ENCODE peak calls at places on chromosomes 1 and 21, in ten cellular contexts. Z, G, M, X, O, Q, R, T, D and I are unnamed samples. For H3K9me3, the result is how much of the 10 kb centered on the place peaks cover.

GRCh38 chr1:11059166-11059989 is 440 bp downstream of the SRM start:
- DNase-seq in Z (peak), M (no peak), R (peak), O (no peak), G (no peak), X (no peak), D (no peak), T (no peak), Q (no peak), I (peak)

GRCh38 chr1:98323906-98324358 is 337.6 kb upstream of the SNX7 start:
- DNase-seq in D (peak), T (peak), Q (no peak), G (peak), M (no peak), Z (no peak), R (peak), X (peak), O (no peak), I (peak)

GRCh38 chr1:220595179-220595578 is 67.2 kb downstream of the MARK1 start:
- DNase-seq in Z (no peak), D (no peak), T (no peak), R (no peak), G (no peak), O (no peak), M (no peak), X (no peak), Q (no peak), I (no peak)

GRCh38 chr1:27690205-27690604 is 18.2 kb upstream of the IFI6 start:
- DNase-seq in Z (no peak), D (no peak), M (no peak), O (no peak), T (no peak), Q (no peak), G (no peak), R (no peak), X (no peak), I (no peak)

GRCh38 chr1:108051625-108052382 is 86.8 kb upstream of the VAV3 start:
- DNase-seq in M (no peak), X (peak), D (no peak), T (no peak), Z (no peak), G (no peak), O (no peak), Q (no peak), R (no peak), I (no peak)

GRCh38 chr1:226711976-226712778 is 26.9 kb downstream of the ITPKB start:
- DNase-seq in O (no peak), D (no peak), T (no peak), X (no peak), M (peak), G (no peak), Z (no peak), Q (peak), R (no peak), I (no peak)

GRCh38 chr1:227924838-227925574 is 22.7 kb downstream of the WNT9A start:
- DNase-seq in Q (no peak), M (no peak), T (no peak), Z (peak), X (no peak), D (peak), G (no peak), O (no peak), R (no peak), I (peak)

GRCh38 chr21:25449950-25450349 is 157.3 kb downstream of the MRPL39 start:
- DNase-seq in D (no peak), M (no peak), R (no peak), T (no peak), Q (no peak), X (no peak), Z (no peak), G (no peak), O (no peak), I (no peak)

GRCh38 chr1:8661185-8662110 is 156.0 kb downstream of the RERE start:
- DNase-seq in D (peak), M (no peak), Z (no peak), O (no peak), Q (no peak), T (no peak), R (peak), X (peak), G (peak), I (no peak)

GRCh38 chr1:109091196-109092193 is 931 bp downstream of the TMEM167B start:
- DNase-seq in X (peak), T (no peak), D (no peak), O (no peak), Z (no peak), Q (no peak), R (peak), G (no peak), M (no peak), I (no peak)

GRCh38 chr1:231057410-231057809 is 17.4 kb upstream of the FAM89A start:
- DNase-seq in M (no peak), X (no peak), G (no peak), Z (no peak), O (no peak), D (no peak), T (no peak), Q (no peak), R (no peak), I (no peak)

GRCh38 chr1:5814046-5814619 is 178.1 kb downstream of the NPHP4 start:
- DNase-seq in Z (peak), D (no peak), R (no peak), Q (no peak), O (no peak), X (no peak), T (no peak), G (no peak), M (no peak), I (no peak)

GRCh38 chr1:46370214-46370633 is 23.9 kb upstream of the FAAH start:
- DNase-seq in Q (no peak), D (no peak), T (no peak), Z (no peak), G (no peak), R (no peak), X (no peak), M (no peak), O (no peak), I (no peak)

GRCh38 chr1:220761688-220762427 is 13.7 kb downstream of the MTARC2 start:
- DNase-seq in O (no peak), G (no peak), D (no peak), M (no peak), T (no peak), R (no peak), X (no peak), Q (no peak), Z (no peak), I (no peak)

GRCh38 chr1:225498539-225499135 is 70.8 kb upstream of the LBR start:
- DNase-seq in R (no peak), D (no peak), Z (no peak), T (no peak), Q (no peak), G (no peak), X (no peak), M (no peak), O (no peak), I (no peak)

GRCh38 chr1:161182214-161182613 is 4.9 kb upstream of the B4GALT3 start:
- DNase-seq in Q (peak), M (peak), T (peak), O (no peak), G (no peak), Z (peak), D (peak), X (no peak), R (no peak), I (no peak)

GRCh38 chr1:3928622-3929021 is 28.6 kb upstream of the C1orf174 start:
- DNase-seq in Q (no peak), X (no peak), T (no peak), R (no peak), M (no peak), O (no peak), G (no peak), Z (no peak), D (no peak), I (no peak)

GRCh38 chr1:8794605-8795004 is 22.8 kb downstream of the RERE start:
- DNase-seq in G (no peak), T (no peak), M (no peak), Q (no peak), D (no peak), X (no peak), Z (no peak), R (no peak), O (no peak), I (no peak)

GRCh38 chr1:34657266-34657665 is 97.6 kb upstream of the GJB5 start:
- DNase-seq in Q (no peak), R (no peak), X (no peak), Z (no peak), G (no peak), T (no peak), O (no peak), D (no peak), M (no peak), I (no peak)

GRCh38 chr1:104636581-104636980 is 886.9 kb downstream of the AMY1C start:
- DNase-seq in M (no peak), Z (no peak), O (no peak), R (no peak), G (no peak), D (no peak), X (no peak), T (no peak), Q (no peak), I (no peak)

GRCh38 chr21:14589855-14590563 is 43.9 kb upstream of the SAMSN1 start:
- DNase-seq in Q (no peak), T (no peak), R (no peak), G (no peak), Z (no peak), M (no peak), O (no peak), X (no peak), D (no peak), I (no peak)

GRCh38 chr1:241589524-241589923 is 50.6 kb downstream of the CHML start:
- DNase-seq in Q (no peak), Z (no peak), R (no peak), O (no peak), G (no peak), X (no peak), D (no peak), T (no peak), M (no peak), I (no peak)

GRCh38 chr1:7447093-7447492 is 324.0 kb upstream of the VAMP3 start:
- DNase-seq in Z (no peak), Q (no peak), D (no peak), T (no peak), X (no peak), O (no peak), R (no peak), M (no peak), G (no peak), I (no peak)

GRCh38 chr1:210129759-210130158 is 102.8 kb upstream of the SERTAD4 start:
- DNase-seq in G (no peak), X (no peak), R (no peak), Z (no peak), M (no peak), T (no peak), Q (no peak), D (no peak), O (no peak), I (no peak)

GRCh38 chr1:172399369-172400072 is 21.0 kb upstream of the C1orf105 start:
- DNase-seq in D (peak), O (no peak), R (peak), X (peak), T (peak), Q (peak), Z (no peak), G (peak), M (no peak), I (peak)

GRCh38 chr1:168428063-168428731 is 115.6 kb downstream of the XCL2 start:
- DNase-seq in Q (no peak), G (peak), R (no peak), D (no peak), X (peak), T (no peak), M (no peak), O (peak), Z (no peak), I (peak)

GRCh38 chr1:117060441-117061317 is 553 bp downstream of the TTF2 start:
- DNase-seq in T (no peak), Q (no peak), Z (no peak), M (no peak), D (peak), X (peak), R (peak), G (no peak), O (no peak), I (no peak)

GRCh38 chr1:66350001-66350547 is 183.9 kb upstream of the SGIP1 start:
- DNase-seq in M (peak), X (no peak), G (peak), D (peak), Q (peak), O (no peak), T (no peak), R (peak), Z (no peak), I (peak)

GRCh38 chr1:179175011-179175934 is 54.2 kb downstream of the ABL2 start:
- DNase-seq in T (no peak), Q (no peak), X (no peak), R (no peak), M (no peak), O (no peak), Z (no peak), G (no peak), D (no peak), I (no peak)

GRCh38 chr1:115807723-115808122 is 33.2 kb downstream of the NHLH2 start:
- DNase-seq in R (peak), X (peak), O (no peak), T (no peak), M (no peak), D (no peak), Q (peak), Z (no peak), G (peak), I (no peak)

GRCh38 chr1:235327559-235328270 is at the start of gene ARID4B:
- DNase-seq in R (no peak), D (peak), M (no peak), O (peak), G (no peak), T (no peak), Z (peak), Q (no peak), X (no peak), I (peak)

GRCh38 chr1:184258525-184258924 is 128.3 kb upstream of the C1orf21 start:
- DNase-seq in X (no peak), G (no peak), T (no peak), D (no peak), R (peak), M (no peak), Z (no peak), O (peak), Q (no peak), I (peak)

GRCh38 chr1:184254849-184255248 is 132.0 kb upstream of the C1orf21 start:
- DNase-seq in R (no peak), M (no peak), G (no peak), O (no peak), Q (no peak), D (no peak), T (no peak), X (no peak), Z (no peak), I (no peak)

GRCh38 chr1:184255560-184255959 is 131.3 kb upstream of the C1orf21 start:
- DNase-seq in D (no peak), O (no peak), T (no peak), X (no peak), G (no peak), Q (no peak), R (peak), Z (no peak), M (no peak), I (no peak)

GRCh38 chr1:184260382-184260781 is 126.4 kb upstream of the C1orf21 start:
- DNase-seq in R (peak), D (no peak), O (no peak), G (no peak), X (no peak), Q (no peak), M (no peak), T (no peak), Z (no peak), I (no peak)

DNA sequence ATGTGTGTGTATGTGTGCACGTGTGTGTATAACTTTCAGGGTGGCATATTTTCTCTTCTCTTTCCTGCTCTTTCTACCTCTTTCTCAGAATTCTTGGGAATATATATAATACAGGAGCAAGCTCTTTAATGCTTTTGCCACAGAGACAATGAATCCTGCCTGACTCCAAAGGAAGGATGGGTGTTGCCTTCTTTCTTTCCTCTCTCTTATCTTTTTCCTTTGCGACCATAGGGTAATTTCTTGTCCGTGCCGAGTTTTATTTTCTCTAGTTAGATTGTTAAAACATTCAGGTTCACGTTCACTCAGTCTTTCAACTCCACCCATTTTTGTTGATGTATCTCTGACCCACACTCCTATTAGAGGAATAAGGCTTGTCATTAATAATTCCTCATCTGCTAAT is 129.0 kb upstream of the C1orf21 start:
- DNase-seq in R (peak), M (no peak), Q (no peak), O (no peak), Z (no peak), X (no peak), T (no peak), G (no peak), D (no peak), I (no peak)
- H3K27ac ChIP-seq in R (no peak), M (no peak), Q (no peak), O (peak), Z (no peak), X (no peak), T (no peak), G (peak), D (no peak), I (no peak)

GRCh38 chr1:201655243-201655642 is 116.3 kb downstream of the NAV1 start:
- DNase-seq in O (no peak), M (no peak), Z (no peak), X (peak), T (no peak), R (no peak), Q (no peak), G (peak), D (no peak), I (no peak)
- H3K9me3 ChIP-seq in O (under half), M (under half), Z (under half), X (under half), T (under half), R (under half), Q (under half), G (under half), D (under half), I (under half)

GRCh38 chr21:39209334-39209688 is 26.1 kb upstream of the PSMG1 start:
- DNase-seq in O (no peak), D (no peak), X (no peak), Z (no peak), Q (no peak), M (no peak), R (no peak), T (no peak), G (no peak), I (no peak)

GRCh38 chr21:39204134-39204533 is 20.9 kb upstream of the PSMG1 start:
- DNase-seq in X (no peak), D (no peak), Q (no peak), Z (no peak), R (no peak), T (no peak), G (no peak), O (no peak), M (no peak), I (no peak)

GRCh38 chr21:39208624-39209333 is 25.5 kb upstream of the PSMG1 start:
- DNase-seq in Z (no peak), O (no peak), G (no peak), Q (no peak), T (no peak), R (no peak), M (no peak), X (peak), D (no peak), I (no peak)
- H3K27ac ChIP-seq in Z (no peak), O (no peak), G (no peak), Q (no peak), T (no peak), R (no peak), M (no peak), X (peak), D (no peak), I (no peak)

GRCh38 chr1:71365451-71365850 is 284.6 kb upstream of the ZRANB2 start:
- DNase-seq in O (no peak), Z (no peak), Q (no peak), T (no peak), G (no peak), M (no peak), D (no peak), X (no peak), R (no peak), I (no peak)

DNA sequence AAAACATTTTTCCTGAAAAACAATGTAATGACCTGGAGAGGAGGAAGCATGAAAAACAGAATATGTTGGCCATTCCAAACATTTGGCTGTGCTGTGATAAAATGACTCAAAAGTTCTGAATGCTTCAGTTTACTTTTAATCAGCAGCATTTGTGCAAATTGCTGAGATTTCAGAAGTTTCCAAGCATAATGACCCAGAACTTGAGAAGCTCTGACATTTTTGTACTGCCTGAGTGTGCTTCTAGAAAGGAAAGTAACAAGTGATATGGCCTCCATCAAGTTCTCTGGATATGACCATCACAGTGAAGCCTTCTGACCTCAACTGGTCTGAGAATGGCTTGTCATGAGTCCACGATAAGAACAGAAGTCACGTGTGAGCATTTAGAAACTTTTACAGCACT is 283.4 kb upstream of the ZRANB2 start:
- DNase-seq in Z (no peak), M (no peak), T (no peak), Q (no peak), D (no peak), X (no peak), R (peak), G (no peak), O (no peak), I (no peak)
- H3K9me3 ChIP-seq in Z (under half), M (under half), T (under half), Q (under half), D (under half), X (under half), R (under half), G (under half), O (under half), I (under half)

GRCh38 chr1:205024679-205025078 is 18.3 kb upstream of the CNTN2 start:
- DNase-seq in M (no peak), O (no peak), X (no peak), Z (no peak), T (no peak), Q (no peak), R (no peak), G (no peak), D (no peak), I (no peak)

GRCh38 chr1:205030916-205031315 is 12.1 kb upstream of the CNTN2 start:
- DNase-seq in D (no peak), T (no peak), Z (no peak), Q (no peak), R (no peak), O (no peak), M (no peak), X (no peak), G (no peak), I (no peak)

GRCh38 chr1:205025239-205025638 is 17.8 kb upstream of the CNTN2 start:
- DNase-seq in D (no peak), Z (no peak), R (no peak), X (no peak), Q (no peak), G (no peak), T (no peak), M (no peak), O (no peak), I (no peak)

GRCh38 chr1:205028954-205029353 is 14.1 kb upstream of the CNTN2 start:
- DNase-seq in R (no peak), X (no peak), Z (no peak), O (no peak), D (no peak), M (no peak), T (no peak), G (no peak), Q (no peak), I (no peak)

GRCh38 chr1:205026181-205026580 is 16.8 kb upstream of the CNTN2 start:
- DNase-seq in O (no peak), Z (no peak), X (no peak), R (no peak), G (no peak), M (no peak), T (no peak), Q (no peak), D (no peak), I (no peak)
- H3K27ac ChIP-seq in O (no peak), Z (no peak), X (no peak), R (no peak), G (no peak), M (no peak), T (no peak), Q (no peak), D (no peak), I (no peak)

GRCh38 chr1:211764701-211765100 is 65.9 kb downstream of the LPGAT1 start:
- DNase-seq in G (no peak), T (no peak), X (no peak), Z (no peak), O (no peak), Q (no peak), M (no peak), R (no peak), D (no peak), I (no peak)

GRCh38 chr1:211756471-211757020 is 74.0 kb downstream of the LPGAT1 start:
- DNase-seq in X (no peak), Z (no peak), O (no peak), D (no peak), R (no peak), T (no peak), M (no peak), G (no peak), Q (no peak), I (no peak)

GRCh38 chr1:211762206-211762605 is 68.4 kb downstream of the LPGAT1 start:
- DNase-seq in M (no peak), Z (no peak), T (no peak), X (no peak), O (no peak), R (no peak), Q (no peak), G (no peak), D (no peak), I (no peak)

GRCh38 chr1:211761400-211761799 is 69.2 kb downstream of the LPGAT1 start:
- DNase-seq in R (no peak), Z (no peak), M (no peak), T (no peak), D (no peak), O (no peak), Q (no peak), X (no peak), G (no peak), I (no peak)
- H3K9me3 ChIP-seq in R (under half), Z (under half), M (under half), T (under half), D (under half), O (under half), Q (under half), X (under half), G (under half), I (under half)